ENCODE peak calls at places on chromosome 9, in four cellular contexts. P is HEK293T, S is HepG2, B is K562. H is an unnamed sample.

GRCh38 chr9:19976226-19976625 is 187.4 kb upstream of the SLC24A2 start:
- DNase-seq in S (no peak), P (no peak), B (no peak), H (no peak)

GRCh38 chr9:137757613-137758029 is 120.0 kb upstream of the CACNA1B start:
- DNase-seq in P (no peak), S (no peak), B (no peak), H (no peak)

GRCh38 chr9:136172412-136173079 is 32.4 kb downstream of the LHX3 start:
- DNase-seq in P (no peak), B (no peak), S (no peak), H (peak; percentile 45)

GRCh38 chr9:7169717-7170348 is 412.1 kb downstream of the KDM4C start:
- DNase-seq in P (no peak), S (no peak), B (no peak), H (no peak)

GRCh38 chr9:91179237-91180138 is 182.2 kb downstream of the AUH start:
- DNase-seq in S (no peak), B (no peak), P (no peak), H (no peak)

GRCh38 chr9:4137234-4137633 is 162.6 kb downstream of the GLIS3 start:
- DNase-seq in B (no peak), P (no peak), S (peak; percentile 35), H (no peak)

GRCh38 chr9:98484218-98484617 is 224.5 kb downstream of the GABBR2 start:
- DNase-seq in B (no peak), P (no peak), S (no peak), H (no peak)

GRCh38 chr9:127523312-127523851 is 72.1 kb downstream of the LRSAM1 start:
- DNase-seq in B (peak; percentile 69), S (no peak), P (peak; percentile 47), H (peak; percentile 54)

GRCh38 chr9:15299374-15299939 is 7.6 kb downstream of the TTC39B start:
- DNase-seq in B (no peak), P (no peak), S (no peak), H (no peak)

GRCh38 chr9:80061940-80062339 is 490.2 kb downstream of the TLE4 start:
- DNase-seq in P (no peak), B (no peak), S (no peak), H (no peak)

GRCh38 chr9:125649315-125649714 is 57.7 kb downstream of the MAPKAP1 start:
- DNase-seq in S (no peak), B (no peak), P (no peak), H (no peak)

GRCh38 chr9:21902112-21902511 is 92.1 kb downstream of the CDKN2A start:
- DNase-seq in P (no peak), S (no peak), B (no peak), H (no peak)

GRCh38 chr9:128007566-128008138 is 26.9 kb upstream of the EEIG1 start:
- DNase-seq in P (no peak), B (peak; percentile 87), S (peak; percentile 45), H (no peak)

GRCh38 chr9:83986223-83986622 is 5.6 kb downstream of the RMI1 start:
- DNase-seq in S (no peak), P (no peak), B (no peak), H (no peak)

GRCh38 chr9:131738838-131739191 is 1.1 kb downstream of the RAPGEF1 start:
- DNase-seq in P (no peak), B (peak; percentile 34), S (no peak), H (peak; percentile 46)

GRCh38 chr9:116066221-116066620 is 87.4 kb upstream of the PAPPA start:
- DNase-seq in P (no peak), S (no peak), B (no peak), H (no peak)

GRCh38 chr9:20619492-20619860 is 2.8 kb downstream of the MLLT3 start:
- DNase-seq in P (no peak), S (no peak), B (no peak), H (no peak)

GRCh38 chr9:120737411-120737810 is 23.1 kb upstream of the MEGF9 start:
- DNase-seq in S (no peak), B (no peak), P (no peak), H (no peak)

GRCh38 chr9:120741701-120742100 is 27.4 kb upstream of the MEGF9 start:
- DNase-seq in S (no peak), B (no peak), P (no peak), H (no peak)

GRCh38 chr9:120745278-120745677 is 31.0 kb upstream of the MEGF9 start:
- DNase-seq in S (no peak), B (no peak), P (no peak), H (no peak)

GRCh38 chr9:120740135-120740534 is 25.9 kb upstream of the MEGF9 start:
- DNase-seq in P (no peak), B (no peak), S (no peak), H (no peak)

DNA sequence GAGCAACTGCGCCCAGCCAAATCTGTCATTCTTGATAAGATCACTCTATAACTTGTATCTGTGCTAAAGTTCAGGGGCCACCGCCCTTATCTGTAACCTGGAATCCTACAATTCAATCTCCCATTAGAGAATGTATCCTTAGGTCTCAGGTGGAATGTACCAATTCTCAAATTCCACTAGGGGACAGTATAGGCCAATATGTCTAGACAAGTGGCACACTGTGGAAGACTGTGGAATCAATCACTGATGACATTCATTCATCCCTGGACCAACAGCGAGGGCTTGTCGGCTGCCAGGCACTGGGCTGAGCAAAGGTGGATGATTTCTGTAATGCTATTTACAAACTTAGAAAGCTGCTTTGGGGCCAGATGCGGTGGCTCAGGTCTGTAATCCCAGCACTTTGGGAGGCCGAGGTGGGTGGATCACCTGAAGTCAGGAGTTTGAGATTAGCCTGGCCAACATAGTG is 28.7 kb upstream of the MEGF9 start:
- DNase-seq in B (peak; percentile 71), S (peak; percentile 70), P (peak; percentile 70), H (no peak)
- TF ChIP-seq ELF4 in B (no peak), S (no peak), P (no peak), H (no peak)

GRCh38 chr9:70168521-70168920 is 90.3 kb upstream of the SMC5 start:
- DNase-seq in P (no peak), B (no peak), S (no peak), H (no peak)
- TF ChIP-seq ELF4 in P (no peak), B (no peak), S (no peak), H (no peak)

DNA sequence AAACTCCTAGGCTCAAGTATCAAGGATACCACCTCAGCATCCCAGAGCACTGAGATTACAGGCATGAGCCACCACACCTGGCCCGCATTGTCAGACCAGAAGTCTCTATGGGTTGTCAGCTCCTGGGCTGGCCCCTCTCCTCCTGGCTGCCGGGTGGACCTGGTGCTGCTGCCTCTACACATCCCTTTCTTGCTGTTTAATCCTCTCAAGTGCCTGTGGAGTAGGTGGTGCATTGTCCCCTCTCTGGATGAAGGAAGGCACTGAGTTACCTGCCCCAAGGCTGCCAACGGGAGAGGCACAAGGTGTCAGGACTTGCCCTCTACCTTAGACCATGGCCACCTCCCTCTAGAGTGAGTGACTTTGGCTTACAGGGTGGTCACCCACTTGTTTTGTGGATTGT is 37.4 kb downstream of the PHF2 start:
- DNase-seq in B (no peak), P (no peak), S (no peak), H (no peak)
- TF ChIP-seq ELF4 in B (no peak), P (no peak), S (no peak), H (no peak)

GRCh38 chr9:89850153-89850552 is 245.3 kb downstream of the GADD45G start:
- DNase-seq in P (no peak), S (no peak), B (no peak), H (no peak)

GRCh38 chr9:89853161-89853560 is 248.3 kb downstream of the GADD45G start:
- DNase-seq in B (no peak), P (no peak), S (no peak), H (no peak)

GRCh38 chr9:89850633-89851325 is 246.0 kb downstream of the GADD45G start:
- DNase-seq in B (no peak), S (no peak), P (no peak), H (no peak)

GRCh38 chr9:89854715-89855475 is 250.1 kb downstream of the GADD45G start:
- DNase-seq in S (no peak), B (no peak), P (no peak), H (peak; percentile 2)

DNA sequence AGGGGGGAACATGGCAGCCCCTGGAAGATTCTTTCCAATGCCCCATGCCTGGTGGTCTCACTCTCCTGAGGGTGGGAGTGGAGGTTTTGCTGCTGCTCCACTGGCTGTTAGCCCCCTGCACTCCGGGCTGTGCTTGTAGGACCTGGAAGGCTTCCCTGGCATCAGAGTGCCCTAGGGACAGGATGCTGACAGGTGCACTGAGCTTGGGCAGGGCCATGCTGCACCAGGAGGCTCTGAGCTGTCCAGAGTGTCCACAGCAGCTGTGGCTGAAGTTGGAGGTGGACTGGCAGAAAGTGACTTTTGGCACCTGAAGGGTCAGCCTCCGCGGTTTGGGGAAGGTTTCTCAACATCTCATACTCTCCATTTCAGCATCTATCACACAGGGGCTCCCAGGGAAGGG is 249.1 kb downstream of the GADD45G start:
- DNase-seq in B (no peak), S (no peak), P (no peak), H (no peak)
- TF ChIP-seq ELF4 in B (no peak), S (no peak), P (no peak), H (no peak)

DNA sequence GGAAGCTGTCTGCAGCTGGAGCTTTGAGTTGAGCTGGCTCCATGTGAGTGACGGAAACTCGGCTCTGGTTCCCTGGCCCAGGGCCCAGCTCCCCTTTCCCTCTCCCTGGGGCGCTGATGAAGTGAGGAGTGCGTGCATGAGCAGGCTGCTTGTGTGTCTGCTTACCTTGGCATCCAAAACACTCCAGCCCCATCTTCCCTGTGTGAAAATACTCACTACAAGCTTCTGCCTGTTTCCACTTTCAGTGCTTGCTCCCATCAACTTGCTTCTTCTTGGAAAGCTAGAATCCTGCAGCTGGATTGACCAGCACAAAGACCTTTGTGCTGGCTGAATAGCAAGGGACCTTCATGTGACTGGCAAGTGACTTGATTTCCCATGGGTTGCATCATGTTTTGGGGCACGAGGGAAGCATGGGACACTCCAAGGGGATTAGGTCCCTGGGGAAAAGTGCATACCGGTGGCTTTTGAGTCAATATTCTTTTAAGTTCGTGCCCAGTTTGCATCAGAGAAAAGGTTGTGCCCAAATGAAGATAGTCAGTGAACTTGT is 198.1 kb downstream of the GADD45G start:
- DNase-seq in B (no peak), S (no peak), P (no peak), H (no peak)
- TF ChIP-seq ELF4 in B (no peak), S (no peak), P (no peak), H (no peak)

GRCh38 chr9:133591116-133591910 is 17.9 kb downstream of the FAM163B start:
- DNase-seq in S (no peak), B (no peak), P (no peak), H (no peak)
- TF ChIP-seq ELF4 in S (no peak), B (no peak), P (no peak), H (no peak)

DNA sequence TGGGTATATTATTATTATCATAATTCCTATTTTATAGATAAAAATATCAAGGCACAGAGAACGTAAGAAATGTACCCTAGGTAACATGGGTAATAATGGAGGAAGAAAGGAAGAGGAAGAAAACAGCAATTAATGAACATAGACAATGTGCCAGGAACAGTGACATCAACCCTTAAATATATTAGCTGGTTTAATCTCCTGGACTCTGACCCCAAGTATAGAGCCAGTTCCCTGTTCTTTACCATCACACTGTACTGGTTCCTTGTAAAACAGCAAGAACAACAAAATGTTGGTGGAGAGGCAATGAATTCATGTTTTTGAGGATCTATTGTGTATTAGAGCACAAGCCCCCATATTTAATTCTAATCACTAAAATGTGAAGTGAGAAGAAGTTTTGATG is 192.1 kb downstream of the SMC2 start:
- DNase-seq in P (no peak), S (no peak), B (no peak), H (no peak)
- TF ChIP-seq ELF4 in P (no peak), S (no peak), B (no peak), H (no peak)

DNA sequence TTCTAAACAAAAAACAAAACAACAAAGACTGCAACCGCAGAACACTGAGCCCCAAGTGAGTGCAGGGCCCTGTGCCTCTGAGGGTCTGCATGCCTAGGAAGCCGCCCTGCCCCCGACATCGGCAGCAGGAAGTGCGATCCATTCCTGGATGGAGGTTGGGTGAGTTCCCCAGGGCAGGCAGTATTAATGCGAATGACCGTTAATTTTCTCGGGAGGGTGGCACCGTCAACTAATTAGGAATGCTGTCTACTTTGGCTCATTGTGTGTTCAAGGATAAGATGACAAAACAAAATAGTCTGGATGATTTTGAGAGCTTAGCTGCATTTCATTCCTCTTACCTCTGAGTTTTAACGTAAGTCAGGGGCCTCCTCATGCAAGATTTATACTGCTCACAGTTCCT is 3.1 kb upstream of the NXNL2 start:
- DNase-seq in B (no peak), P (no peak), S (no peak), H (peak; percentile 37)
- TF ChIP-seq ELF4 in B (no peak), P (no peak), S (no peak), H (no peak)